ENCODE peak calls at places on chromosomes 12 and 14, in four cellular contexts. W, T, S and E are unnamed samples.

GRCh38 chr12:3119192-3119744 is 42.1 kb downstream of the TSPAN9 start:
- DNase-seq in W (no peak), T (no peak), S (no peak), E (no peak)

GRCh38 chr14:23942587-23942986 is 11.0 kb upstream of the DHRS4 start:
- DNase-seq in W (no peak), T (no peak), S (no peak), E (no peak)

GRCh38 chr12:125187148-125187733 is 122.0 kb downstream of the AACS start:
- DNase-seq in W (no peak), T (no peak), S (no peak), E (no peak)

GRCh38 chr12:49554266-49554665 is 13.7 kb downstream of the MCRS1 start:
- DNase-seq in W (no peak), T (no peak), S (peak; percentile 21), E (no peak)

GRCh38 chr14:71529855-71530254 is 402.4 kb upstream of the RGS6 start:
- DNase-seq in W (no peak), T (no peak), S (no peak), E (no peak)

GRCh38 chr12:33277386-33277785 is 162.2 kb downstream of the SYT10 start:
- DNase-seq in W (no peak), T (no peak), S (no peak), E (no peak)

GRCh38 chr12:114163766-114164165 is 197.6 kb upstream of the RBM19 start:
- DNase-seq in W (no peak), T (no peak), S (no peak), E (no peak)

GRCh38 chr14:73783107-73783727 is 68.4 kb upstream of the PTGR2 start:
- DNase-seq in W (no peak), T (no peak), S (no peak), E (no peak)

GRCh38 chr12:124273630-124274029 is 21.3 kb upstream of the RFLNA start:
- DNase-seq in W (no peak), T (no peak), S (no peak), E (no peak)

GRCh38 chr14:48943913-48944312 is 642.3 kb downstream of the RPS29 start:
- DNase-seq in W (no peak), T (no peak), S (no peak), E (no peak)

GRCh38 chr12:76790564-76791552 is 26.9 kb downstream of the ZDHHC17 start:
- DNase-seq in W (no peak), T (no peak), S (no peak), E (no peak)

GRCh38 chr12:55932546-55932919 is 1.6 kb downstream of the DGKA start:
- DNase-seq in W (peak; percentile 63), T (no peak), S (no peak), E (peak; percentile 54)

GRCh38 chr12:46300906-46301305 is 32.1 kb upstream of the SLC38A1 start:
- DNase-seq in W (peak; percentile 19), T (no peak), S (no peak), E (no peak)

GRCh38 chr12:57151741-57152407 is 4.5 kb upstream of the LRP1-AS start:
- DNase-seq in W (no peak), T (no peak), S (peak; percentile 74), E (no peak)

GRCh38 chr12:131751335-131751734 is 40.4 kb downstream of the SFSWAP start:
- DNase-seq in W (no peak), T (no peak), S (peak; percentile 36), E (no peak)

GRCh38 chr12:127400231-127400630 is 866.7 kb upstream of the TMEM132C start:
- DNase-seq in W (no peak), T (no peak), S (no peak), E (no peak)

GRCh38 chr12:96197503-96198272 is 3.5 kb downstream of the ELK3 start:
- DNase-seq in W (no peak), T (no peak), S (no peak), E (no peak)

GRCh38 chr12:116954700-116955381 is 44.1 kb downstream of the FBXW8 start:
- DNase-seq in W (no peak), T (peak; percentile 74), S (no peak), E (no peak)

GRCh38 chr12:70660620-70661219 is 23.5 kb upstream of the PTPRB start:
- DNase-seq in W (no peak), T (no peak), S (no peak), E (peak; percentile 17)

GRCh38 chr12:21529456-21529855 is 3.4 kb downstream of the SPX start:
- DNase-seq in W (no peak), T (peak; percentile 29), S (no peak), E (no peak)

GRCh38 chr14:57578427-57579220 is 85.0 kb upstream of the CCDC198 start:
- DNase-seq in W (no peak), T (no peak), S (no peak), E (no peak)

GRCh38 chr12:77878901-77879300 is 48.2 kb downstream of the NAV3 start:
- DNase-seq in W (no peak), T (no peak), S (no peak), E (no peak)

GRCh38 chr12:30719060-30719459 is 23.4 kb upstream of the IPO8 start:
- DNase-seq in W (no peak), T (no peak), S (no peak), E (no peak)

GRCh38 chr14:53399057-53399456 is 245.9 kb upstream of the DDHD1 start:
- DNase-seq in W (no peak), T (no peak), S (no peak), E (no peak)
- TF ChIP-seq CTCF in W (no peak), T (no peak), S (no peak), E (no peak)

DNA sequence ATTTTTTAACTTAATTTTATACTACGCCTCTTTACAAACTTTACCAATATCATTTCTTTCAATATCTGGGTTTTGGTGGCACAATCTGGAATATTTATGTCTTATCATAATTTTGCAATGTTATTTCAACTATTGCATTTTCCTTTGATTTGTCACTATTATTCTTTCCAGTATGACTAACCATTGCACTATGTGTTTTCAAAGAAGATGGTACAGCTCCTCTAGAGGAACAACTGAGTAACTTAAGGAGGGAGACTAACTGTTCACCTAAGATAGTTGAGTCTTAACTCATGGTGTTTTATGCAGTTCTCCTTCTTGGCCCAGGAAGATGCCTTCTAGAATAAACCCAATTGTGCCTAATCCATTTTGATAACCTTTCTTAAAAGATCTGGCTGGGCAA is 60.5 kb upstream of the KIF21A start:
- DNase-seq in W (no peak), T (no peak), S (no peak), E (no peak)
- TF ChIP-seq CTCF in W (no peak), T (no peak), S (no peak), E (no peak)

DNA sequence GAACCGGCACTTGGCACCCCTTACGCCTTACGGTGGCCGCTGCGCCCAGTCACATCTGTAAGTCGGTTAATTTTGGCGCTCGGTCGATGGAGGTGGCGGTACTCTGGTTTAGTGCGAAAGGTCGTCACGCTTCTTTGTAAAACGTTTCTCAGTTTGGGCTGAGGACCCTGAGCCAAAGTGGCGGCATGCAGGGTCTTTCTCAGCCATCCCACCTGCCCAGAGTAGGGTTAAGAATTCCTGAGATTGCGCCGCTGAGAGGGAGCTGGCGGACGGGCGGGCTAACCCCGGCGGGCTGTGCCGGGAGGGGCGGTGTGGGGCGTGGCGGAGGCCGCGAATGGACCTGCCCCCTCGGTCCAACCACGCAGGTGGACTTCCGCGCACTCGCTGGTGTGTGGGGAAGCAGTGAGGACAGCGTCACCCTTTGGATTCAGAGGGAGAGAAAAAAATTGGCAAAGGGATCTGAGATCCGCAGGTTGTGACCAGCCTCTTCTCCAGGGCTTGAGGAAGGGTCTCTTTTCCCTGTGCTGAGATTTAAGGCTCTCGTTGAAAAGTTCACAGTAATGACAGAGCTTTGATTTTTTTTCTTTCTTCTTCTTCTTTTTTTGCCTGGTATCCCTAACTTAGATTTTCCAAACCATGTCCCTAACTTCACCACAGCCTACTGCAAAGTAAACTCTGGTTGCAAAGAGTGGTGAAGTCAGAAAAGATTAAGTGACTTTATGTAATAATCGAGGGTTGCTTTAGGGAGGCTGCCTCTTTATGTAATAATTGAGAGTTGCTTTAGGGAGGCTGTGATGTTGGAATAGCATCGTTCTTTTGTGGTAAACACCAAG is 602 bp upstream of the FBXO33 start:
- DNase-seq in W (peak; percentile 89), T (peak; percentile 94), S (peak; percentile 95), E (no peak)
- TF ChIP-seq CTCF in W (peak; percentile 26), T (no peak), S (peak; percentile 5), E (no peak)

GRCh38 chr12:65878540-65878939 is 54.3 kb downstream of the HMGA2 start:
- DNase-seq in W (no peak), T (no peak), S (no peak), E (no peak)
- TF ChIP-seq CTCF in W (no peak), T (no peak), S (no peak), E (no peak)